ENCODE peak calls at places on chromosome 9, in nine cellular contexts. I is GM12864, C is cardiac fibroblast, Z is A549, F is GM12865, B is left ventricle myocardium inferior, X is osteocyte, E is GM23338, T is upper lobe of right lung. U is an unnamed sample.

GRCh38 chr9:108331596-108331995 is 524.2 kb downstream of the ACTL7B start:
- DNase-seq in E (no peak), X (no peak), F (no peak), Z (no peak), T (no peak), C (no peak), I (no peak), B (no peak), U (no peak)

GRCh38 chr9:135151905-135152304 is 64.4 kb downstream of the OLFM1 start:
- DNase-seq in I (no peak), B (no peak), C (no peak), T (no peak), F (no peak), X (no peak), E (no peak), Z (no peak), U (no peak)

GRCh38 chr9:134899818-134900325 is 17.8 kb downstream of the FCN1 start:
- DNase-seq in F (no peak), Z (no peak), E (no peak), I (no peak), C (no peak), X (peak; percentile 25), B (no peak), T (peak; percentile 3), U (no peak)

GRCh38 chr9:38233343-38233742 is 159.2 kb upstream of the ALDH1B1 start:
- DNase-seq in E (no peak), C (no peak), X (peak; percentile 54), I (no peak), Z (no peak), B (no peak), T (peak; percentile 16), F (no peak), U (no peak)

GRCh38 chr9:137422668-137423000 is 328 bp downstream of the EXD3 start:
- DNase-seq in E (no peak), Z (no peak), X (no peak), F (peak; percentile 46), I (no peak), T (no peak), B (peak; percentile 31), C (peak; percentile 22), U (no peak)

GRCh38 chr9:70590264-70590646 is 175.8 kb upstream of the KLF9 start:
- DNase-seq in I (no peak), B (no peak), F (no peak), E (no peak), C (peak; percentile 56), X (no peak), T (no peak), Z (no peak), U (no peak)

GRCh38 chr9:89277454-89277853 is 33.5 kb upstream of the CKS2 start:
- DNase-seq in Z (no peak), I (no peak), T (no peak), C (peak; percentile 31), F (peak; percentile 38), E (no peak), B (no peak), X (no peak), U (no peak)

GRCh38 chr9:130912932-130913598 is 16.5 kb upstream of the QRFP start:
- DNase-seq in I (no peak), E (no peak), T (no peak), B (no peak), C (peak; percentile 62), X (no peak), F (no peak), Z (no peak), U (no peak)

GRCh38 chr9:135480071-135480941 is 724 bp downstream of the PPP1R26 start:
- DNase-seq in B (peak; percentile 46), Z (peak; percentile 50), C (peak; percentile 37), E (peak; percentile 71), X (no peak), T (peak; percentile 78), F (no peak), I (no peak), U (no peak)

GRCh38 chr9:106174331-106174730 is 480.0 kb downstream of the TMEM38B start:
- DNase-seq in C (no peak), X (no peak), F (no peak), E (no peak), Z (no peak), B (no peak), I (no peak), T (no peak), U (no peak)

GRCh38 chr9:105694320-105694847 is at the start of gene TMEM38B:
- DNase-seq in C (peak; percentile 61), E (peak; percentile 86), X (peak; percentile 93), B (peak; percentile 80), I (no peak), Z (peak; percentile 80), F (peak; percentile 84), T (peak; percentile 90), U (no peak)

GRCh38 chr9:105330201-105330600 is 85.8 kb downstream of the SLC44A1 start:
- DNase-seq in C (peak; percentile 43), I (no peak), B (no peak), X (no peak), F (no peak), E (no peak), Z (no peak), T (no peak), U (no peak)

GRCh38 chr9:20289416-20289815 is 332.9 kb downstream of the MLLT3 start:
- DNase-seq in F (no peak), E (no peak), X (peak; percentile 25), B (no peak), I (no peak), Z (no peak), T (no peak), C (no peak), U (no peak)

GRCh38 chr9:20294351-20294750 is 327.9 kb downstream of the MLLT3 start:
- DNase-seq in F (no peak), X (no peak), E (no peak), Z (no peak), C (no peak), B (no peak), I (no peak), T (no peak), U (no peak)

GRCh38 chr9:20291201-20291600 is 331.1 kb downstream of the MLLT3 start:
- DNase-seq in T (no peak), I (no peak), X (no peak), E (no peak), C (no peak), Z (no peak), F (no peak), B (no peak), U (no peak)

GRCh38 chr9:20290287-20290686 is 332.0 kb downstream of the MLLT3 start:
- DNase-seq in X (no peak), E (no peak), B (no peak), T (no peak), F (no peak), C (no peak), Z (no peak), I (no peak), U (no peak)

GRCh38 chr9:20292002-20292401 is 330.3 kb downstream of the MLLT3 start:
- DNase-seq in I (no peak), E (peak; percentile 45), X (no peak), B (no peak), F (peak; percentile 35), T (no peak), C (peak; percentile 62), Z (peak; percentile 46), U (peak; percentile 22)
- TF ChIP-seq CTCF in I (no peak), E (no peak), X (no peak), B (no peak), F (peak; percentile 13), T (no peak), C (peak; percentile 34), Z (no peak), U (no peak)

DNA sequence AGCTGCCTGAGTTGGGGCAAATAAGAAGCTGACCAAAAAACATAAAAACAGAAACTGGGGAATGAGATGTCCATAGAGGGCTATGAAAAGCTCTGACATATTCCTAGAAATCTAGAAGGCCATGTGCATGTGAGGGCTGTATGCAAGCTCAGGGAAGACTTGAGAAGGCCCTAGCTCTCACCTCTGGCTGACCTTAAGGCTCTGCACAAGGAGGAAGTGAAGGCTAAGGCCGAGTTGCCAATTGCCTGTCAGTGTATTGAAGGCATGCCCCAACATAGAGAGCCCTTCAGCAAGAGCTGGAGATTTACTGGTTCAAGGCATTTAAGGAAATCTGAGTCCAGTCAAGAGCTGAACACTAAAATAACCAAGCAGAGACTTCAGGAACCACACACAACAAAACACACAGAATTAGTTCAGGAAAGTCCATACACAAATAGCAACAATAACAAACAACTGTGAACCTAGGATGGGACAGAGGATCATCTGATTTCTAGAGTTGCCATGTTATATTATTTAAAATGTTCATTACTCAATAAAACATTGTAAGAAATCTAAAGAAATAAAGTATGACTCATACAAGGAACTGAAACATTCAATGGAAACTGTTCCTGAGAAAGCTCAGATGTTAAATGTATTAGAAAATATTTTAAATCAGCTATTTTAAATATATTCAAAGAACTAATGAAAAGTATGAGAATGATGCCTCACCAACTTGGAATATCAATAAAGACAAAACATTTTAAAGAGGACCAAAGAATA is 161.8 kb downstream of the AUH start:
- DNase-seq in E (no peak), Z (no peak), F (peak; percentile 17), B (no peak), T (no peak), C (no peak), X (no peak), I (no peak), U (no peak)
- TF ChIP-seq CTCF in E (no peak), Z (no peak), F (no peak), B (no peak), T (no peak), C (no peak), X (no peak), I (no peak), U (no peak)

GRCh38 chr9:69546265-69546664 is 125.9 kb downstream of the APBA1 start:
- DNase-seq in E (peak; percentile 80), C (peak; percentile 48), F (no peak), T (no peak), Z (no peak), X (no peak), B (no peak), I (no peak), U (no peak)
- TF ChIP-seq CTCF in E (peak; percentile 88), C (peak; percentile 47), F (no peak), T (no peak), Z (no peak), X (peak; percentile 45), B (peak; percentile 47), I (no peak), U (peak; percentile 47)

GRCh38 chr9:111405701-111406100 is 75.7 kb upstream of the OR2K2 start:
- DNase-seq in X (no peak), E (no peak), C (no peak), T (no peak), F (no peak), B (no peak), I (no peak), Z (no peak), U (no peak)

GRCh38 chr9:111393971-111394370 is 63.9 kb upstream of the OR2K2 start:
- DNase-seq in C (no peak), Z (no peak), B (no peak), E (no peak), I (no peak), F (no peak), T (no peak), X (no peak), U (no peak)

GRCh38 chr9:111399211-111399739 is 69.3 kb upstream of the OR2K2 start:
- DNase-seq in E (no peak), Z (no peak), F (no peak), B (no peak), X (no peak), C (no peak), I (no peak), T (no peak), U (no peak)

GRCh38 chr9:111400564-111400898 is 70.5 kb upstream of the OR2K2 start:
- DNase-seq in F (no peak), B (no peak), I (no peak), C (peak; percentile 38), T (no peak), X (no peak), Z (no peak), E (no peak), U (no peak)

GRCh38 chr9:111399772-111400563 is 69.9 kb upstream of the OR2K2 start:
- DNase-seq in X (no peak), Z (peak; percentile 15), C (peak; percentile 61), F (peak; percentile 63), E (peak; percentile 81), T (no peak), I (no peak), B (no peak), U (no peak)
- TF ChIP-seq CTCF in X (peak; percentile 42), Z (peak; percentile 45), C (peak; percentile 72), F (peak; percentile 55), E (peak; percentile 90), T (peak; percentile 33), I (peak; percentile 62), B (no peak), U (peak; percentile 68)

U was measured in HFF-Myc.